ENCODE peak calls at places on chromosomes 16 and 17, in five cellular contexts. D is SK-N-SH, O is H1, C is GM12878, Q is HCT116. N is an unnamed sample.

GRCh38 chr16:73019456-73020362 is 28.2 kb downstream of the ZFHX3 start:
- DNase-seq in O (no peak), Q (peak; percentile 45), D (no peak), C (no peak), N (no peak)

GRCh38 chr16:88331989-88332920 is 50.5 kb upstream of the ZNF469 start:
- DNase-seq in O (no peak), C (no peak), D (no peak), Q (peak; percentile 88), N (no peak)

GRCh38 chr16:11624645-11625607 is 38.2 kb upstream of the LITAF start:
- DNase-seq in C (no peak), Q (no peak), D (no peak), O (no peak), N (no peak)

GRCh38 chr16:24482681-24483202 is 56.6 kb upstream of the RBBP6 start:
- DNase-seq in D (no peak), Q (no peak), C (no peak), O (peak; percentile 29), N (no peak)

GRCh38 chr16:17298238-17298637 is 172.5 kb downstream of the XYLT1 start:
- DNase-seq in D (no peak), Q (no peak), C (no peak), O (no peak), N (no peak)

GRCh38 chr16:11084484-11085024 is 140.2 kb downstream of the CLEC16A start:
- DNase-seq in Q (peak; percentile 58), O (no peak), C (no peak), D (no peak), N (no peak)

GRCh38 chr16:29824589-29825144 is 4.4 kb downstream of the MVP start:
- DNase-seq in D (no peak), Q (no peak), C (no peak), O (no peak), N (no peak)

GRCh38 chr17:53039981-53040380 is 782.7 kb upstream of the KIF2B start:
- DNase-seq in O (no peak), Q (no peak), D (no peak), C (no peak), N (no peak)

GRCh38 chr17:77456271-77456950 is 315.6 kb downstream of the SEC14L1 start:
- DNase-seq in D (no peak), O (no peak), Q (no peak), C (no peak), N (no peak)

GRCh38 chr17:59355030-59355694 is 23.7 kb downstream of the YPEL2 start:
- DNase-seq in D (no peak), O (no peak), Q (peak; percentile 31), C (no peak), N (no peak)

GRCh38 chr17:229130-229944 is 47.9 kb upstream of the DOC2B start:
- DNase-seq in C (no peak), D (no peak), O (no peak), Q (no peak), N (no peak)

GRCh38 chr17:56945938-56946337 is 14.9 kb downstream of the COIL start:
- DNase-seq in O (no peak), D (no peak), C (no peak), Q (no peak), N (no peak)

GRCh38 chr16:80620656-80621605 is 80.1 kb downstream of the DYNLRB2 start:
- DNase-seq in C (no peak), O (no peak), Q (no peak), D (no peak), N (no peak)

GRCh38 chr17:50272711-50273653 is 1.3 kb upstream of the TMEM92 start:
- DNase-seq in D (peak; percentile 97), Q (no peak), O (no peak), C (no peak), N (peak; percentile 33)

GRCh38 chr17:68435361-68435760 is 21.9 kb downstream of the WIPI1 start:
- DNase-seq in O (no peak), Q (no peak), C (no peak), D (no peak), N (no peak)

GRCh38 chr17:8187517-8188407 is 2.2 kb downstream of the BORCS6 start:
- DNase-seq in O (peak; percentile 92), C (peak; percentile 97), Q (peak; percentile 99), D (peak; percentile 79), N (peak; percentile 56)

GRCh38 chr16:69199382-69199781 is 12.4 kb downstream of the SNTB2 start:
- DNase-seq in O (no peak), D (no peak), Q (no peak), C (no peak), N (no peak)

GRCh38 chr17:80456465-80457235 is 19.8 kb downstream of the NPTX1 start:
- DNase-seq in C (no peak), Q (no peak), O (no peak), D (no peak), N (no peak)

GRCh38 chr17:81651692-81652091 is 4.7 kb downstream of the PDE6G start:
- DNase-seq in C (no peak), D (peak; percentile 89), Q (no peak), O (no peak), N (no peak)

GRCh38 chr17:74224959-74225725 is 11.8 kb downstream of the TTYH2 start:
- DNase-seq in Q (no peak), C (no peak), O (no peak), D (no peak), N (no peak)

GRCh38 chr17:27602721-27603445 is 28.1 kb upstream of the LGALS9 start:
- DNase-seq in Q (no peak), C (no peak), D (peak; percentile 87), O (peak; percentile 56), N (peak; percentile 81)

GRCh38 chr17:49975531-49975930 is 6.5 kb downstream of the DLX4 start:
- DNase-seq in D (no peak), Q (no peak), C (no peak), O (no peak), N (no peak)

DNA sequence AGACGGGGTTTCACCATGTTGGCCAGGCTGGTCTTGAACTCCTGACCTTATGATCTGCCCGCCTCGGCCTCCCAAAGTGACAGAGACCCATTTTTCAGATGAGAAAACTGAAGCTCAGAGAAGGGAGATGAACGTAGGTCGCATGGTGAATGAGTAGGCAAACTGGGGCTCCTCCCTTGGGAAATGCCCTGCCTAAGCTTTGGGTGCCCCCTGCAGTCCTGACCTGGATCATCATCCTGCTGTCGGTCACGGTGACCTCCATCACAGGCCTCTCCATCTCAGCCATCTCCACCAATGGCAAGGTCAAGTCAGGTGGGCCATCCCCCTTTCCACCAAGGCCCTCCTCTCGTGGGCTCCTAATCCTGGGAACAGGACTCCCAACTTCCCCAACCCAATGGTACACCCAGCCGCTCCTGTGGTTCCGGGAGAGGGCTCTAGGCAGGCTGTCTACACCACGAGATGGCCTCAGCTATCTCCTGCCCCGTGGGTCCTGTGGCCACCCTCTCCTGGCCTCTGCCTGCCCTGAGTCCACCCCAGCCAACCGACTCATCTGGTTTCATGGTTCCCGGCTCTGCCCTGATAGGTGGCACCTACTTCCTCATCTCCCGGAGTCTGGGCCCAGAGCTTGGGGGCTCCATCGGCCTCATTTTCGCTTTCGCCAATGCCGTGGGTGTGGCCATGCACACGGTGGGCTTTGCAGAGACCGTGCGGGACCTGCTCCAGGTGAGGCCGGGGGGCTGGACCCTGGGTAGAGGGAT is 4.7 kb downstream of the SLC12A3 start:
- DNase-seq in Q (peak; percentile 34), D (no peak), C (no peak), O (peak; percentile 34), N (no peak)
- TF ChIP-seq JUND in Q (no peak), D (no peak), C (no peak), O (no peak), N (no peak)

DNA sequence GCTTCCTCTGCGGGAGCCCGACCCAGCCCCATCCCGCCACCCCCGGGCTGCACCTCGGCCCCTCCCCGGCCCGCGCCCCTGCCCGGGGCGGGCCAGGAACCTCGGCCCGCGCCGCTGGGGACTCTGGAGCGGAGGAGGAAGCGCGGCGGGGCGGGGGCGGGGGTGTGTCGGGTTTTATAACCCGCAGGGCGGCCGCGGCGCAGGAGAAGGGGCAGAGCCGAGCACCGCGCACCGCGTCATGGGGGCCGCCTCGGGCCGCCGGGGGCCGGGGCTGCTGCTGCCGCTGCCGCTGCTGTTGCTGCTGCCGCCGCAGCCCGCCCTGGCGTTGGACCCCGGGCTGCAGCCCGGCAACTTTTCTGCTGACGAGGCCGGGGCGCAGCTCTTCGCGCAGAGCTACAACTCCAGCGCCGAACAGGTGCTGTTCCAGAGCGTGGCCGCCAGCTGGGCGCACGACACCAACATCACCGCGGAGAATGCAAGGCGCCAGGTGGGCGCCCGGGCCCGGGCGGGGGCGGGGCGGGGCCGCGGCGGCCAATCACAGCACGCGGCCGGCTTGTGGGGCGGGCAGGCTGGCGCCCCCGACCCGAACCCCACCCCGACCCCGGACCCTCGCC is at the start of gene ACE:
- DNase-seq in Q (no peak), O (no peak), D (peak; percentile 94), C (no peak), N (peak; percentile 89)
- TF ChIP-seq JUND in Q (no peak), O (no peak), D (no peak), C (no peak), N (no peak)

DNA sequence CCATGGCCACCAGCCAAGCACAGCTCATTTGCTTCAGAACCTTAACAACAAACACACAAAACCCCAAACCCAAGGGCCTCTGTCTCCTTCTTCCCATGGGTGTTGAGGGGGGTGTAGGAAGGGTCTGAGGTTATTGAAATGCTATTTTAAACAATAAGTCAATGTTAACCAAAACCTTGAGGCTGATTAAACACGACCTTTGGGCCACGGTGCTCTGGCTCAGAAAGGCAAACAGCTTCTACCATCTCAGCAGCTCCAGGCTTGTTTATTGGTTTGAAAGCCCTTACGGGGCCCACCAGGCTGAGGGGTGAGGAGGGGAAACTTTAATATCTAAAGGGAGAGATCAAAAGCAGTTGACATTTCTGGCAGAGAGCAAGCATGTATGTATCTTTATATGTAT is 185.7 kb upstream of the IRX6 start:
- DNase-seq in C (no peak), Q (no peak), D (no peak), O (no peak), N (no peak)
- TF ChIP-seq JUND in C (no peak), Q (no peak), D (no peak), O (no peak), N (no peak)

GRCh38 chr17:2704890-2705248 is 6.7 kb downstream of the CLUH start:
- DNase-seq in C (no peak), D (no peak), O (no peak), Q (no peak), N (no peak)

GRCh38 chr17:2705888-2706795 is 5.4 kb downstream of the CLUH start:
- DNase-seq in D (no peak), O (no peak), Q (no peak), C (no peak), N (no peak)

GRCh38 chr17:2704031-2704889 is 7.3 kb downstream of the CLUH start:
- DNase-seq in Q (no peak), C (no peak), O (no peak), D (peak; percentile 20), N (no peak)

GRCh38 chr17:2703606-2704005 is 8.0 kb downstream of the CLUH start:
- DNase-seq in O (no peak), C (no peak), D (no peak), Q (no peak), N (no peak)

DNA sequence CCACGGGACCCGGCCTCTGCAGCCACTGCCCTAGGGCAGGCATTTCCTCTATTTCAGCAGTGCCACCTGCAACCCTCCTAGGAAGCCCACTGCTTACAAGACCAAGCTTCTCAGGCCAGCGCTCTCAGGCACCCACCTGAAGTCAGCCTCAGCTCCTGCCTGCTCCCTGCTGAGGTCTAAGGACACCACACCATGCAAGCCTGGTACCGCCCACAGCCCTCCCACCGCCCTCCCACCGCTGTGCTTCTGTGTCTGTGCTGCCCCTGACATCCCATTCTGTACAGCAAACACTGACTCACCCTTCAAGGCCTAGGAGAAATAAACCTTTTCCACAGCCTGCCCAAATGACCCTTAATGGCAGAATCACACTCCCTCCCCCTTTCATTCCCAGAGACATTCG is 6.3 kb downstream of the CLUH start:
- DNase-seq in O (no peak), C (no peak), D (no peak), Q (no peak), N (no peak)
- TF ChIP-seq JUND in O (no peak), C (no peak), D (no peak), Q (no peak), N (no peak)

GRCh38 chr17:72523491-72523890 is 402.7 kb downstream of the SOX9 start:
- DNase-seq in C (no peak), Q (no peak), D (no peak), O (no peak), N (no peak)
- TF ChIP-seq JUND in C (no peak), Q (no peak), D (no peak), O (no peak), N (no peak)